ENCODE peak calls at places on chromosomes 7 and 10, in five cellular contexts. D, O, B, F and N are unnamed samples.

GRCh38 chr10:21518629-21519321 is 6.7 kb downstream of the SKIDA1 start:
- DNase-seq in D (no peak), O (no peak), F (no peak), B (no peak), N (peak; percentile 38)

GRCh38 chr7:76064208-76064970 is 16.5 kb downstream of the MDH2 start:
- DNase-seq in F (no peak), B (no peak), O (no peak), D (peak; percentile 54), N (no peak)

GRCh38 chr7:15684036-15684815 is 2.3 kb downstream of the MEOX2 start:
- DNase-seq in O (no peak), F (no peak), B (no peak), D (no peak), N (no peak)

GRCh38 chr10:33661580-33662269 is 327.3 kb upstream of the NRP1 start:
- DNase-seq in D (peak; percentile 84), F (peak; percentile 18), O (no peak), B (peak; percentile 88), N (peak; percentile 83)

GRCh38 chr7:139603896-139604295 is 80.4 kb downstream of the CLEC2L start:
- DNase-seq in O (no peak), F (no peak), B (no peak), D (no peak), N (no peak)

GRCh38 chr10:105197960-105198359 is 556.9 kb downstream of the SORCS3 start:
- DNase-seq in D (no peak), B (no peak), O (no peak), F (no peak), N (no peak)

GRCh38 chr10:14163374-14164125 is 167.2 kb downstream of the FRMD4A start:
- DNase-seq in F (no peak), D (no peak), B (no peak), O (no peak), N (no peak)

GRCh38 chr7:75809396-75809795 is 4.2 kb downstream of the CCL24 start:
- DNase-seq in O (no peak), F (no peak), D (no peak), B (no peak), N (no peak)

GRCh38 chr10:96238889-96239624 is 32.3 kb downstream of the BLNK start:
- DNase-seq in B (no peak), O (no peak), D (no peak), F (no peak), N (no peak)

GRCh38 chr10:3811331-3811870 is 26.4 kb upstream of the KLF6 start:
- DNase-seq in F (peak; percentile 62), O (no peak), B (no peak), D (no peak), N (no peak)

GRCh38 chr7:14582010-14582409 is 320.5 kb downstream of the DGKB start:
- DNase-seq in F (no peak), D (no peak), B (no peak), O (no peak), N (no peak)

GRCh38 chr7:14430921-14431320 is 441.5 kb upstream of the ETV1 start:
- DNase-seq in F (no peak), B (no peak), D (no peak), O (peak; percentile 47), N (no peak)

GRCh38 chr7:116209561-116210070 is 723 bp upstream of the TES start:
- DNase-seq in D (no peak), B (no peak), F (no peak), O (no peak), N (no peak)

GRCh38 chr10:8037199-8037801 is 17.2 kb upstream of the GATA3 start:
- DNase-seq in O (peak; percentile 14), B (no peak), D (no peak), F (no peak), N (no peak)

GRCh38 chr7:87565877-87566276 is 34.8 kb downstream of the ABCB1 start:
- DNase-seq in F (no peak), D (no peak), O (no peak), B (no peak), N (no peak)

GRCh38 chr7:20785211-20786048 is 1.3 kb downstream of the SP8 start:
- DNase-seq in O (no peak), B (no peak), D (no peak), F (peak; percentile 20), N (no peak)

GRCh38 chr7:36185732-36186131 is 32.7 kb downstream of the EEPD1 start:
- DNase-seq in F (no peak), D (no peak), O (no peak), B (no peak), N (no peak)

GRCh38 chr10:73838827-73839226 is 27.4 kb upstream of the NDST2 start:
- DNase-seq in D (no peak), F (no peak), B (no peak), O (no peak), N (no peak)

GRCh38 chr7:54719974-54720373 is 39.0 kb downstream of the SEC61G start:
- DNase-seq in F (no peak), B (no peak), O (no peak), D (no peak), N (no peak)

DNA sequence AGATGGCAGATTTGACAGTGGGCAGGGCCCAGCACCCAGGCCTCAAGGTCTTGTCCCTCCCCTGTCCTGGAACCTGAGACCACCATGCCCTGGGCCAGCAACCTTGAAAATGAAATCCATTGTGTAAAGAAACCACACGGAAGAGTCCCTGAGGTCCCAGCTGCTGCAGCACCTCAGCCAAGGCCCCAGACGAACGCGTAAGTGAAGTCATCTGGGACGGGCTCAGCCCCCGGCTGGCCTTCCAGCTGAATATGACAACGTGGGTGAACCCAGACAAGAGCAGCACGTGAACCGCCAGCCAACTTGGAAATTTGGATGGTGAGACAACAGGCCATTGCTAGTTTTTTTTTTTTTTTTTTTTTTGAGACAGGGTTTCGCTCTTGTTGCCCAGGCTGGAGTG is 70.3 kb downstream of the CYTH3 start:
- DNase-seq in F (no peak), B (no peak), O (no peak), D (no peak), N (no peak)
- H3K27ac ChIP-seq in F (no peak overlapping the region), B (no peak overlapping the region), O (no peak overlapping the region), D (peak overlapping the region; percentile 27), N (no peak overlapping the region)

GRCh38 chr7:30254717-30255095 is 29.7 kb upstream of the ZNRF2 start:
- DNase-seq in O (no peak), D (no peak), B (no peak), F (no peak), N (no peak)

GRCh38 chr7:30252885-30253795 is 31.3 kb upstream of the ZNRF2 start:
- DNase-seq in F (peak; percentile 66), O (no peak), B (peak; percentile 70), D (no peak), N (peak; percentile 77)

GRCh38 chr7:30255096-30255769 is 29.2 kb upstream of the ZNRF2 start:
- DNase-seq in D (no peak), B (no peak), O (no peak), F (no peak), N (no peak)

GRCh38 chr7:30253796-30254165 is 30.6 kb upstream of the ZNRF2 start:
- DNase-seq in O (no peak), F (no peak), D (no peak), B (no peak), N (no peak)

GRCh38 chr7:30254248-30254647 is 30.1 kb upstream of the ZNRF2 start:
- DNase-seq in B (no peak), D (no peak), F (no peak), O (no peak), N (no peak)
- H3K27ac ChIP-seq in B (no peak overlapping the region), D (no peak overlapping the region), F (peak overlapping the region; percentile 76), O (no peak overlapping the region), N (no peak overlapping the region)

DNA sequence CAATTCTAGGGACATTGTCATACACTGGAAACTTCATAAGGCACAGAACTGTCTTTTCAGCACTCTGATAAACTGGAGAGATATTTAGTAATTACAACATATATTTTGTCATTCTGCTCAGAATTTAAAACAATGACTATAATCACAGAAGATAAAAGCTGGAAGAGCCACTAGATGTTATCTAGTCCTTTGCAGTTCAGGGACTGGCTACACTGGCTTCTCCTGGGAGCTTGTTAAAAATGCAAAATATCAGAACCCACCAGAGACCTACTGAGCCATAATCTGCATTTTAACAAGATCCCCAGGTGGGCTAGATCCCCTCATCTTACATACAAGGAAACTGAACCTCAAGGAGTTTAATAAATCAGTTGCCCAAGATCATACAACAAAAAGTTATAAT is 32.3 kb downstream of the IDE start:
- DNase-seq in D (no peak), F (no peak), B (no peak), O (no peak), N (no peak)
- H3K27ac ChIP-seq in D (no peak overlapping the region), F (no peak overlapping the region), B (no peak overlapping the region), O (no peak overlapping the region), N (no peak overlapping the region)

DNA sequence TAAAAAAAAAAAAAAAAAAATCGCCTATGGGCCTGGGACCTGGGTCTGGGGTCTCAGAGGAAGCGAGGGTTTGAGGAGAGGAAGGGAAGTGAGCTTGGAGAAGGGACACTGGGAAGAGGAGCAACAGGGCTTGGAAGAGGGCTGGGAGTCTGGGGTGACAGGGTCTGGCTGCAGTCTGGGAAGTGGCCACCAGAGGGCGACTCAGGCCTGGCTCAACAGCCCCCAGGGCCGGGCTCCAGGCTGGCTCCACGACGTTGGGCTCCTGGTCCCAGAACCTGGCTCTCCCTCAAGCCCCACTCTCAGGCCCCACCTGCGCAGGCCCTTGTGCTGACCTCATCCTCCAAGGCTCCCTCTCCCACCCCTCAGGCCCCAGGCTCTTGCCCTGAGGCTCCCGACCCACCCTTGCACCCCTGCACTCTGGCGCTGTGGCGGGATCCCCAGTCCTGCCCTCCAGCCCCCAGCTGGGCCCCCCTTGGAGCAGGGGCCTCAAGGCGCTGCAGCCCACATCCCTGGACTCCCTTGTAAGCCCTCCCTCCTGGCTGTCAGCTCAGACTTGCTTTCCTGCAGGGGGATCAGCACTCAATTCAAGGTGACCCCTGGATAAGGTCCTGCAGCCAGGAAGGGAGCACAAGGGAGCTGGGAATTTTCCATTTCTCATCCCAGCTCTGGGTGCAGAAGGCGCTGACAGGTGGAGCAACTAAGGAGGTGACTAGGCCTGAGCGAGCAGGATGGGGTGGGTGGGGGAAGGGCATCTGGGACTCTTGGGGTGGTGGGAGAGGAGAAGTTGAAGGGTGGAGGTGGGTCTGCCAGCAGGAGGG is 5.4 kb upstream of the SPACDR start:
- DNase-seq in F (peak; percentile 91), B (peak; percentile 93), O (peak; percentile 77), D (peak; percentile 96), N (peak; percentile 91)
- H3K27ac ChIP-seq in F (no peak overlapping the region), B (no peak overlapping the region), O (no peak overlapping the region), D (peak overlapping the region; percentile 57), N (no peak overlapping the region)

DNA sequence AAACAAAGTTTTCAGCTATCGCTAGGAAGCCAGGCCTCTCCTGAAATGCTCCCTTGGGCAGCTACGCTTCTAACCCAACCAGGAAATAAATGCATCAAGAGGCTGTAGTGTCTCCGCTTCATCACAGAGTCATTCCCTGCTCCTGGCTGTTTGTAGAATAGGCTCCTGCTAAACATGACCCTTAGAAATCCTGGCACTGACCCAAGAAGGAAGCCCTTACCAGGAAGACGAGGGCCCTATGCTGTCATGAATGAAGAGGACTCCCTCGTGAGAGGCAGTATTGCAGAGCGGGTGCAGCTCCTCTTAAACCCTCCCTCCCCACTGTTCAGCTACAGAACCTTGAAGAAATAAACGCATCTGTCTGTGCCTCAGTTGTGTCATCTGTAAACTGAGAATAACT is 48.3 kb downstream of the NOD1 start:
- DNase-seq in D (no peak), B (no peak), O (no peak), F (no peak), N (no peak)
- H3K27ac ChIP-seq in D (peak overlapping the region; percentile 77), B (no peak overlapping the region), O (no peak overlapping the region), F (no peak overlapping the region), N (no peak overlapping the region)

GRCh38 chr10:24467094-24467493 is 256.6 kb downstream of the ARHGAP21 start:
- DNase-seq in O (no peak), F (no peak), D (no peak), B (no peak), N (no peak)
- H3K27ac ChIP-seq in O (no peak overlapping the region), F (peak overlapping the region; percentile 96), D (no peak overlapping the region), B (no peak overlapping the region), N (peak overlapping the region; percentile 80)

GRCh38 chr10:102131286-102132170 is 1.3 kb upstream of the PPRC1 start:
- DNase-seq in F (no peak), B (no peak), D (no peak), O (no peak), N (no peak)
- H3K27ac ChIP-seq in F (no peak overlapping the region), B (no peak overlapping the region), D (peak overlapping the region; percentile 91), O (no peak overlapping the region), N (no peak overlapping the region)